ENCODE peak calls at places on chromosomes 7 and 10, in four cellular contexts. S, I, M and X are unnamed samples.

GRCh38 chr10:114044251-114045070 is 795 bp downstream of the ADRB1 start:
- DNase-seq in S (no peak), I (peak; percentile 51), M (peak; percentile 2), X (no peak)

GRCh38 chr10:43136995-43137700 is 1.1 kb upstream of the CSGALNACT2 start:
- DNase-seq in S (no peak), I (no peak), M (no peak), X (no peak)

GRCh38 chr7:120949393-120949799 is 1.2 kb upstream of the ING3 start:
- DNase-seq in S (no peak), I (no peak), M (no peak), X (no peak)

GRCh38 chr7:110835209-110835608 is 255.7 kb upstream of the LRRN3 start:
- DNase-seq in S (no peak), I (no peak), M (no peak), X (no peak)

GRCh38 chr10:73262105-73262730 is 9.8 kb upstream of the MRPS16 start:
- DNase-seq in S (no peak), I (no peak), M (no peak), X (no peak)

GRCh38 chr10:102802920-102803534 is 34.2 kb downstream of the CYP17A1 start:
- DNase-seq in S (peak; percentile 62), I (peak; percentile 66), M (peak; percentile 52), X (peak; percentile 39)

GRCh38 chr10:87658383-87658795 is 1.3 kb upstream of the PAPSS2 start:
- DNase-seq in S (no peak), I (no peak), M (no peak), X (no peak)

GRCh38 chr7:120837599-120837998 is 20.3 kb downstream of the TSPAN12 start:
- DNase-seq in S (no peak), I (no peak), M (no peak), X (no peak)

GRCh38 chr7:155835446-155836215 is 23.4 kb upstream of the SHH start:
- DNase-seq in S (no peak), I (no peak), M (no peak), X (no peak)

GRCh38 chr7:16604054-16604453 is 41.5 kb downstream of the ANKMY2 start:
- DNase-seq in S (no peak), I (no peak), M (no peak), X (no peak)

GRCh38 chr7:479115-479947 is 40.3 kb downstream of the PDGFA start:
- DNase-seq in S (peak; percentile 3), I (peak; percentile 46), M (no peak), X (peak; percentile 39)

GRCh38 chr7:71327946-71328345 is 196.0 kb downstream of the GALNT17 start:
- DNase-seq in S (no peak), I (no peak), M (no peak), X (no peak)

GRCh38 chr10:66455304-66455703 is 470.5 kb upstream of the LRRTM3 start:
- DNase-seq in S (no peak), I (no peak), M (no peak), X (no peak)

GRCh38 chr10:420154-421121 is 269.0 kb downstream of the DIP2C start:
- DNase-seq in S (peak; percentile 84), I (no peak), M (no peak), X (no peak)

GRCh38 chr7:74615933-74616780 is 41.4 kb upstream of the GTF2I start:
- DNase-seq in S (no peak), I (no peak), M (no peak), X (no peak)

GRCh38 chr10:101816913-101817541 is 1.2 kb downstream of the OGA start:
- DNase-seq in S (no peak), I (no peak), M (no peak), X (no peak)

GRCh38 chr10:87685832-87686589 is 26.3 kb downstream of the PAPSS2 start:
- DNase-seq in S (no peak), I (no peak), M (no peak), X (no peak)

GRCh38 chr7:92809397-92810241 is 26.8 kb downstream of the CDK6 start:
- DNase-seq in S (peak; percentile 44), I (no peak), M (no peak), X (peak; percentile 14)

GRCh38 chr7:155930061-155930460 is 117.8 kb upstream of the SHH start:
- DNase-seq in S (no peak), I (no peak), M (no peak), X (no peak)

GRCh38 chr7:54109501-54109900 is 432.7 kb upstream of the VSTM2A start:
- DNase-seq in S (no peak), I (no peak), M (no peak), X (no peak)

GRCh38 chr7:47535033-47535703 is 46.7 kb downstream of the TNS3 start:
- DNase-seq in S (peak; percentile 4), I (no peak), M (no peak), X (no peak)

GRCh38 chr10:33377658-33378025 is 43.2 kb upstream of the NRP1 start:
- DNase-seq in S (no peak), I (no peak), M (no peak), X (no peak)

GRCh38 chr10:14875941-14876340 is 2.7 kb upstream of the SUV39H2 start:
- DNase-seq in S (no peak), I (no peak), M (no peak), X (no peak)

GRCh38 chr7:106773228-106773627 is 91.9 kb upstream of the PIK3CG start:
- DNase-seq in S (no peak), I (no peak), M (no peak), X (no peak)

GRCh38 chr7:95476904-95477594 is 8.7 kb upstream of the ASB4 start:
- DNase-seq in S (peak; percentile 75), I (peak; percentile 55), M (peak; percentile 52), X (peak; percentile 63)

GRCh38 chr10:70197235-70197952 is 27.1 kb upstream of the SAR1A start:
- DNase-seq in S (no peak), I (no peak), M (no peak), X (no peak)

GRCh38 chr7:1019255-1019785 is 25.0 kb upstream of the GPR146 start:
- DNase-seq in S (no peak), I (peak; percentile 39), M (no peak), X (no peak)

GRCh38 chr7:91683823-91684222 is 196.7 kb downstream of the MTERF1 start:
- DNase-seq in S (no peak), I (no peak), M (no peak), X (no peak)

GRCh38 chr7:107939472-107940145 is 48.6 kb downstream of the DLD start:
- DNase-seq in S (peak; percentile 72), I (peak; percentile 62), M (no peak), X (no peak)

GRCh38 chr7:44484482-44485313 is 5.8 kb downstream of the NUDCD3 start:
- DNase-seq in S (no peak), I (no peak), M (no peak), X (no peak)

GRCh38 chr7:134741901-134742635 is 37.4 kb upstream of the CALD1 start:
- DNase-seq in S (no peak), I (peak; percentile 55), M (peak; percentile 27), X (no peak)

GRCh38 chr7:101234636-101235035 is 3.0 kb downstream of the CLDN15 start:
- DNase-seq in S (no peak), I (no peak), M (no peak), X (no peak)

GRCh38 chr10:46995234-46995633 is 84.0 kb downstream of the PTPN20 start:
- DNase-seq in S (no peak), I (no peak), M (peak; percentile 27), X (no peak)

GRCh38 chr10:110992011-110992800 is 72.8 kb downstream of the SHOC2 start:
- DNase-seq in S (no peak), I (no peak), M (no peak), X (no peak)

GRCh38 chr10:110996256-110996655 is 76.9 kb downstream of the SHOC2 start:
- DNase-seq in S (no peak), I (no peak), M (no peak), X (no peak)

GRCh38 chr10:110994406-110994805 is 75.0 kb downstream of the SHOC2 start:
- DNase-seq in S (no peak), I (no peak), M (no peak), X (no peak)

GRCh38 chr10:110995301-110995700 is 75.9 kb downstream of the SHOC2 start:
- DNase-seq in S (no peak), I (no peak), M (no peak), X (no peak)

GRCh38 chr10:110993024-110993693 is 73.8 kb downstream of the SHOC2 start:
- DNase-seq in S (no peak), I (no peak), M (no peak), X (no peak)
- H3K27ac ChIP-seq in S (no peak overlapping the region), I (no peak overlapping the region), M (no peak overlapping the region), X (no peak overlapping the region)

GRCh38 chr7:157588271-157588589 is 251.4 kb downstream of the DNAJB6 start:
- DNase-seq in S (no peak), I (no peak), M (no peak), X (no peak)

GRCh38 chr7:157586426-157586955 is 249.7 kb downstream of the DNAJB6 start:
- DNase-seq in S (no peak), I (no peak), M (no peak), X (no peak)

GRCh38 chr7:157589680-157590079 is 252.9 kb downstream of the DNAJB6 start:
- DNase-seq in S (no peak), I (no peak), M (no peak), X (no peak)

GRCh38 chr7:157587051-157587450 is 250.2 kb downstream of the DNAJB6 start:
- DNase-seq in S (no peak), I (no peak), M (no peak), X (no peak)

GRCh38 chr7:157587487-157588270 is 250.9 kb downstream of the DNAJB6 start:
- DNase-seq in S (no peak), I (no peak), M (no peak), X (no peak)
- H3K4me1 ChIP-seq in S (no peaks in the 10 kb centered on the region), I (no peaks in the 10 kb centered on the region), M (no peaks in the 10 kb centered on the region), X (no peaks in the 10 kb centered on the region)

DNA sequence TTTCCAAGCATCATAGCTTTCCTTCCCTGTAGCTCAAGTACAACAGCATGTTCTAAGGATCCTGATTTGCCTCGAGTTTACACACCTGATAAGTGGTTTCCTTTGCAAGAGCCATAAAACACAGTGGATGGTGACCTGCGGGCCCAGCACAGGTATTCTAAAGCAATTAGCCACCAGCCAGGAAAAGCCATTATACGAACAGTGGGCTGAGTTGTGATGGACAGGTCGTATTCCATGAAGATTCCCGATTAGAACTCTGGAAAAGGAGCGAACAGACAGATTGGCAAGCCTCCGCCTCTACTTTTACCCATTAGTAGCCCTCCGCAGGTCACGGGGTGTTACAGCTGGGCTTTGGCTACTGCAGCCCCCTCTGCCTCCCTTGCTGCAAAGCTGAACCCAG is 214.2 kb downstream of the CCSER2 start:
- DNase-seq in S (no peak), I (no peak), M (no peak), X (no peak)
- H3K27ac ChIP-seq in S (no peak overlapping the region), I (no peak overlapping the region), M (no peak overlapping the region), X (no peak overlapping the region)

GRCh38 chr10:79260803-79261740 is 86.2 kb upstream of the PPIF start:
- DNase-seq in S (no peak), I (no peak), M (no peak), X (no peak)

GRCh38 chr10:79263951-79264350 is 83.3 kb upstream of the PPIF start:
- DNase-seq in S (no peak), I (no peak), M (no peak), X (no peak)

GRCh38 chr10:79262131-79262530 is 85.1 kb upstream of the PPIF start:
- DNase-seq in S (no peak), I (no peak), M (no peak), X (no peak)

GRCh38 chr10:79264942-79265341 is 82.3 kb upstream of the PPIF start:
- DNase-seq in S (no peak), I (peak; percentile 69), M (no peak), X (no peak)

GRCh38 chr10:79262959-79263746 is 84.1 kb upstream of the PPIF start:
- DNase-seq in S (no peak), I (no peak), M (no peak), X (no peak)
- H3K4me1 ChIP-seq in S (peaks cover 63% of the 10 kb centered on the region), I (peaks cover 29% of the 10 kb centered on the region), M (peaks cover 3% of the 10 kb centered on the region), X (peaks cover 56% of the 10 kb centered on the region)